ENCODE peak calls at places on chromosomes 12 and 14, in four cellular contexts. O is fibroblast of mammary gland, D is astrocyte, Y is activated B cell treated with CpG ODN at 0.5 μM for 24 hours. Q is an unnamed sample.

GRCh38 chr12:80837342-80837978 is 100.3 kb downstream of the LIN7A start:
- DNase-seq in Y (no peak), D (peak; percentile 61), O (peak; percentile 78), Q (no peak)

GRCh38 chr12:12008232-12008850 is 62.4 kb upstream of the BCL2L14 start:
- DNase-seq in D (peak; percentile 43), O (no peak), Y (no peak), Q (no peak)

GRCh38 chr12:132186857-132187620 is 42.8 kb downstream of the NOC4L start:
- DNase-seq in O (no peak), D (no peak), Y (no peak), Q (no peak)

GRCh38 chr12:2487278-2487677 is 307.5 kb upstream of the FKBP4 start:
- DNase-seq in D (no peak), Y (no peak), O (no peak), Q (no peak)

GRCh38 chr12:97757431-97758091 is 295.0 kb downstream of the RMST start:
- DNase-seq in Y (no peak), D (no peak), O (peak; percentile 35), Q (no peak)

GRCh38 chr12:97075583-97076268 is 168.7 kb downstream of the NEDD1 start:
- DNase-seq in Y (no peak), O (no peak), D (peak; percentile 73), Q (no peak)

GRCh38 chr12:76187177-76187576 is 102.7 kb upstream of the NAP1L1 start:
- DNase-seq in O (no peak), Y (no peak), D (no peak), Q (no peak)

GRCh38 chr12:124514996-124515932 is 52.1 kb downstream of the NCOR2 start:
- DNase-seq in O (no peak), D (no peak), Y (no peak), Q (no peak)

GRCh38 chr12:22333186-22333745 is 1.2 kb downstream of the ST8SIA1 start:
- DNase-seq in Y (no peak), D (peak; percentile 41), O (peak; percentile 86), Q (no peak)

GRCh38 chr14:57884175-57884574 is 18.3 kb upstream of the SLC35F4 start:
- DNase-seq in Y (no peak), O (peak; percentile 30), D (no peak), Q (no peak)

GRCh38 chr12:10847701-10848100 is 1.6 kb downstream of the PRR4 start:
- DNase-seq in O (no peak), Y (no peak), D (no peak), Q (no peak)

GRCh38 chr14:23306412-23307145 is at the start of gene BCL2L2:
- DNase-seq in D (peak; percentile 78), Y (peak; percentile 41), O (peak; percentile 83), Q (peak; percentile 73)

GRCh38 chr12:128810182-128811127 is 13.3 kb downstream of the SLC15A4 start:
- DNase-seq in Y (no peak), D (no peak), O (peak; percentile 62), Q (no peak)

GRCh38 chr12:124420972-124421674 is 126.2 kb downstream of the RFLNA start:
- DNase-seq in Y (no peak), D (no peak), O (no peak), Q (no peak)

GRCh38 chr12:12376636-12377448 is 20.0 kb downstream of the BORCS5 start:
- DNase-seq in O (peak; percentile 85), D (peak; percentile 59), Y (no peak), Q (no peak)

GRCh38 chr12:4114986-4115385 is 158.6 kb upstream of the CCND2 start:
- DNase-seq in Y (no peak), O (no peak), D (no peak), Q (no peak)

GRCh38 chr12:71683633-71684032 is 2.2 kb upstream of the TMEM19 start:
- DNase-seq in O (no peak), Y (no peak), D (no peak), Q (no peak)

GRCh38 chr12:123134265-123134664 is 16.6 kb downstream of the PITPNM2 start:
- DNase-seq in Y (no peak), D (no peak), O (no peak), Q (no peak)

GRCh38 chr12:13390381-13390856 is 193.9 kb downstream of the EMP1 start:
- DNase-seq in D (peak; percentile 55), Y (no peak), O (peak; percentile 83), Q (peak; percentile 63)

GRCh38 chr12:71766202-71766601 is 11.5 kb downstream of the RAB21 start:
- DNase-seq in O (no peak), D (no peak), Y (no peak), Q (no peak)

GRCh38 chr14:82313889-82314288 is 780.2 kb upstream of the SEL1L start:
- DNase-seq in D (no peak), Y (no peak), O (no peak), Q (no peak)

GRCh38 chr14:89167705-89168104 is 249.3 kb downstream of the FOXN3 start:
- DNase-seq in O (no peak), D (no peak), Y (no peak), Q (no peak)

GRCh38 chr12:106288510-106289195 is 13.9 kb upstream of the TCP11L2 start:
- DNase-seq in Y (no peak), D (peak; percentile 95), O (peak; percentile 94), Q (no peak)

GRCh38 chr12:47741340-47741703 is 16.0 kb upstream of the ENDOU start:
- DNase-seq in D (no peak), O (no peak), Y (no peak), Q (no peak)

GRCh38 chr14:38808734-38809455 is 294.1 kb downstream of the SEC23A start:
- DNase-seq in Y (no peak), O (no peak), D (no peak), Q (no peak)

GRCh38 chr12:105985383-105985782 is 153.4 kb downstream of the NUAK1 start:
- DNase-seq in D (no peak), Y (no peak), O (no peak), Q (no peak)

GRCh38 chr14:29465095-29465494 is 462.6 kb downstream of the PRKD1 start:
- DNase-seq in D (peak; percentile 23), Y (no peak), O (no peak), Q (no peak)

GRCh38 chr12:111367661-111368221 is 1.2 kb downstream of the PHETA1 start:
- DNase-seq in D (no peak), O (peak; percentile 27), Y (no peak), Q (no peak)

GRCh38 chr14:61322011-61322798 is 826 bp downstream of the PRKCH start:
- DNase-seq in O (no peak), Y (no peak), D (no peak), Q (peak; percentile 47)

GRCh38 chr12:124021025-124021406 is 48.0 kb downstream of the ZNF664 start:
- DNase-seq in D (no peak), Y (no peak), O (no peak), Q (no peak)

GRCh38 chr14:61537567-61538463 is 157.5 kb upstream of the HIF1A start:
- DNase-seq in Y (no peak), D (peak; percentile 90), O (peak; percentile 86), Q (no peak)

GRCh38 chr12:116644806-116645205 is 85.6 kb downstream of the MAP1LC3B2 start:
- DNase-seq in O (no peak), Y (no peak), D (no peak), Q (no peak)

GRCh38 chr12:62866451-62867082 is 68.4 kb downstream of the PPM1H start:
- DNase-seq in D (peak; percentile 89), Y (no peak), O (no peak), Q (no peak)

GRCh38 chr12:65891219-65891618 is 66.9 kb downstream of the HMGA2 start:
- DNase-seq in D (peak; percentile 68), O (peak; percentile 76), Y (no peak), Q (no peak)

GRCh38 chr12:116465407-116465806 is 93.8 kb upstream of the MAP1LC3B2 start:
- DNase-seq in D (no peak), Y (no peak), O (no peak), Q (no peak)

GRCh38 chr12:3436496-3437060 is 54.4 kb upstream of the PRMT8 start:
- DNase-seq in O (no peak), Y (no peak), D (no peak), Q (no peak)

GRCh38 chr14:33646692-33647260 is 304.1 kb downstream of the EGLN3 start:
- DNase-seq in D (peak; percentile 91), Y (no peak), O (peak; percentile 77), Q (no peak)

GRCh38 chr14:65821224-65821753 is 408.8 kb downstream of the FUT8 start:
- DNase-seq in D (no peak), O (no peak), Y (no peak), Q (no peak)

GRCh38 chr12:43882578-43883178 is 46.8 kb downstream of the TMEM117 start:
- DNase-seq in O (peak; percentile 72), Y (no peak), D (peak; percentile 31), Q (no peak)

GRCh38 chr12:120231316-120232011 is 30.6 kb upstream of the RPLP0 start:
- DNase-seq in O (peak; percentile 96), Y (no peak), D (peak; percentile 97), Q (no peak)
- TF ChIP-seq CTCF in O (peak; percentile 24), Y (no peak), D (no peak), Q (no peak)

GRCh38 chr12:29304388-29304787 is 76.6 kb downstream of the ERGIC2 start:
- DNase-seq in Y (no peak), D (no peak), O (no peak), Q (no peak)

GRCh38 chr12:29309320-29309902 is 71.6 kb downstream of the ERGIC2 start:
- DNase-seq in D (peak; percentile 12), O (peak; percentile 49), Y (no peak), Q (no peak)

GRCh38 chr12:29310899-29311298 is 70.1 kb downstream of the ERGIC2 start:
- DNase-seq in O (no peak), D (no peak), Y (no peak), Q (no peak)

GRCh38 chr12:29306682-29307081 is 74.3 kb downstream of the ERGIC2 start:
- DNase-seq in D (no peak), Y (no peak), O (no peak), Q (no peak)

DNA sequence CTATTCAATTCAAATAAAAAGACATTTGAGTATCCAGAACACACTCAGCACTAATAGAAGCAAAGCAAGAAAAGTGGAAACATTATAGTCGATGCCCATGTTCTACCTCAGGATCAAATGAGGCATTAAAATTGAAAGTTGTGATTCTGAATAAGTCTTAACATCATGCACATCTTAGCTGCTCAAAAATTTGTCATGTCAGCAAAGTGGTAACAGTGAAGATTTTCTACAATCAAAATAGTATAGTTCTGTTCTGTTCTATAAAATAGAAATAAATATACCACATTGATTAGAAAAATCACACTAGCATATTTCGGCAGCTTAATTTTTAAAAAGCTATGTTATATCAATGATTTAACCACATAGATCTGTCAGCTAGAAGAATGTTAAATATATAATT is 74.7 kb downstream of the ERGIC2 start:
- DNase-seq in Y (no peak), O (no peak), D (no peak), Q (no peak)
- TF ChIP-seq CTCF in Y (no peak), O (no peak), D (no peak), Q (no peak)

GRCh38 chr12:130286041-130286440 is 51.6 kb upstream of the PIWIL1 start:
- DNase-seq in Y (no peak), O (no peak), D (no peak), Q (no peak)
- TF ChIP-seq CTCF in Y (no peak), O (no peak), D (no peak), Q (no peak)

GRCh38 chr14:94539181-94539580 is 22.1 kb upstream of the SERPINA4 start:
- DNase-seq in Y (no peak), O (no peak), D (no peak), Q (no peak)

GRCh38 chr14:94538070-94538740 is 23.0 kb upstream of the SERPINA4 start:
- DNase-seq in Y (no peak), D (no peak), O (no peak), Q (no peak)

GRCh38 chr14:94532462-94532861 is 23.2 kb upstream of the SERPINA12 start:
- DNase-seq in D (peak; percentile 37), O (peak; percentile 52), Y (no peak), Q (no peak)

GRCh38 chr14:94540031-94540794 is 21.0 kb upstream of the SERPINA4 start:
- DNase-seq in D (no peak), Y (no peak), O (peak; percentile 25), Q (no peak)

GRCh38 chr14:94536836-94537235 is 24.4 kb upstream of the SERPINA4 start:
- DNase-seq in O (peak; percentile 20), Y (no peak), D (no peak), Q (peak; percentile 5)
- TF ChIP-seq CTCF in O (peak; percentile 15), Y (no peak), D (no peak), Q (no peak)